ENCODE peak calls at places on chromosome 17, in five cellular contexts. S is AG08395, L is ELR, O is NCI-H345, W is mammary epithelial cell. X is an unnamed sample.

GRCh38 chr17:33266116-33266515 is 27.0 kb downstream of the ASIC2 start:
- DNase-seq in O (no peak), W (no peak), L (no peak), S (peak), X (no peak)

GRCh38 chr17:11950771-11951519 is 46.3 kb downstream of the ZNF18 start:
- DNase-seq in O (no peak), W (peak), S (no peak), L (peak), X (no peak)

GRCh38 chr17:46770818-46771600 is 47.5 kb downstream of the WNT3 start:
- DNase-seq in O (no peak), W (no peak), S (peak), L (peak), X (no peak)

GRCh38 chr17:13114601-13115024 is 96.8 kb upstream of the ELAC2 start:
- DNase-seq in W (peak), S (peak), O (peak), L (peak), X (peak)

GRCh38 chr17:61323015-61323379 is 76.6 kb upstream of the TBX2 start:
- DNase-seq in S (no peak), O (no peak), W (no peak), L (no peak), X (no peak)

GRCh38 chr17:43609613-43610385 is 51.9 kb downstream of the MEOX1 start:
- DNase-seq in S (no peak), O (no peak), W (no peak), L (no peak), X (no peak)

GRCh38 chr17:78174332-78174869 is 6.0 kb downstream of the SYNGR2 start:
- DNase-seq in L (no peak), S (no peak), O (no peak), W (peak), X (no peak)

GRCh38 chr17:9162275-9162985 is 141.1 kb downstream of the NTN1 start:
- DNase-seq in S (no peak), L (no peak), O (no peak), W (no peak), X (peak)

GRCh38 chr17:81865733-81866439 is 5.3 kb downstream of the ARHGDIA start:
- DNase-seq in O (no peak), S (no peak), L (peak), W (peak), X (no peak)

GRCh38 chr17:80181431-80181830 is 11.6 kb downstream of the CARD14 start:
- DNase-seq in S (no peak), O (no peak), W (no peak), L (no peak), X (no peak)

GRCh38 chr17:43444223-43445008 is 39.4 kb upstream of the DHX8 start:
- DNase-seq in W (peak), L (no peak), S (no peak), O (no peak), X (no peak)

GRCh38 chr17:4696432-4696796 is 7.5 kb downstream of the PELP1 start:
- DNase-seq in S (no peak), O (no peak), W (no peak), L (no peak), X (no peak)

GRCh38 chr17:77465358-77466041 is 324.7 kb downstream of the SEC14L1 start:
- DNase-seq in O (no peak), W (no peak), L (peak), S (peak), X (no peak)

GRCh38 chr17:73875346-73875745 is 231.1 kb upstream of the SDK2 start:
- DNase-seq in S (no peak), W (no peak), O (no peak), L (no peak), X (no peak)